ENCODE peak calls at places on chromosome 5, in five cellular contexts. V is substantia nigra; Q is stimulated activated CD8-positive, alpha-beta memory T cell treated with anti-CD3 and anti-CD28 coated beads, Interleukin-12 subunit alpha, Interleukin-12 subunit beta, amount 100 ng/mL, for 1 hour; U is GM12891; R is GF-D8. B is an unnamed sample.

GRCh38 chr5:154857091-154857533 is 1.3 kb upstream of the CNOT8 start:
- DNase-seq in V (no peak), Q (no peak), U (peak; percentile 27), R (no peak), B (peak; percentile 68)

GRCh38 chr5:80711938-80712337 is 57.2 kb upstream of the DHFR start:
- DNase-seq in V (no peak), Q (no peak), U (no peak), R (no peak), B (peak; percentile 35)

GRCh38 chr5:103037673-103038455 is 82.1 kb downstream of the GIN1 start:
- DNase-seq in V (no peak), Q (no peak), U (no peak), R (no peak), B (no peak)

GRCh38 chr5:76638466-76638865 is 15.3 kb upstream of the F2RL2 start:
- DNase-seq in V (no peak), Q (no peak), U (no peak), R (no peak), B (no peak)

GRCh38 chr5:71786337-71787060 is 67.4 kb downstream of the CARTPT start:
- DNase-seq in V (no peak), Q (no peak), U (no peak), R (no peak), B (no peak)

GRCh38 chr5:122959740-122960450 is 76.6 kb downstream of the PPIC start:
- DNase-seq in V (no peak), Q (no peak), U (no peak), R (no peak), B (no peak)

GRCh38 chr5:87121315-87122170 is 146.1 kb upstream of the RASA1 start:
- DNase-seq in V (peak; percentile 6), Q (peak; percentile 23), U (no peak), R (peak; percentile 31), B (peak; percentile 40)

GRCh38 chr5:88769165-88769564 is 113.8 kb downstream of the MEF2C start:
- DNase-seq in V (no peak), Q (no peak), U (no peak), R (no peak), B (no peak)

GRCh38 chr5:125196479-125197183 is 450.2 kb upstream of the ZNF608 start:
- DNase-seq in V (peak; percentile 26), Q (no peak), U (no peak), R (no peak), B (no peak)

GRCh38 chr5:181167814-181168488 is 20.6 kb downstream of the OR2V2 start:
- DNase-seq in V (no peak), Q (no peak), U (no peak), R (no peak), B (no peak)

GRCh38 chr5:86917117-86917579 is 299.4 kb downstream of the COX7C start:
- DNase-seq in V (no peak), Q (no peak), U (no peak), R (no peak), B (no peak)

GRCh38 chr5:163509288-163510040 is 4.0 kb downstream of the MAT2B start:
- DNase-seq in V (no peak), Q (no peak), U (no peak), R (no peak), B (no peak)

GRCh38 chr5:36152324-36153298 is 700 bp downstream of the SKP2 start:
- DNase-seq in V (no peak), Q (no peak), U (no peak), R (no peak), B (peak; percentile 14)

B was measured in GM13976.